ENCODE peak calls at places on chromosomes 3 and 15, in four cellular contexts. A is neuronal stem cell; B is CD8-positive, alpha-beta memory T cell; T is GM03348. P is an unnamed sample.

GRCh38 chr15:91040851-91041250 is 18.5 kb upstream of the VPS33B start:
- DNase-seq in A (no peak), B (no peak), T (no peak), P (no peak)

GRCh38 chr3:179716811-179717210 is 64.0 kb downstream of the USP13 start:
- DNase-seq in T (peak; percentile 75), A (no peak), B (no peak), P (no peak)

GRCh38 chr15:69450968-69451695 is 1.5 kb upstream of the RPLP1 start:
- DNase-seq in B (no peak), A (no peak), T (no peak), P (no peak)

GRCh38 chr3:39668420-39668819 is 141.0 kb upstream of the MYRIP start:
- DNase-seq in T (peak; percentile 57), B (no peak), A (peak; percentile 33), P (no peak)

GRCh38 chr15:34994925-34995324 is 6.8 kb upstream of the ZNF770 start:
- DNase-seq in T (no peak), B (no peak), A (no peak), P (no peak)

GRCh38 chr15:66740802-66741201 is 38.8 kb downstream of the SMAD6 start:
- DNase-seq in A (no peak), B (no peak), T (peak; percentile 90), P (no peak)

GRCh38 chr15:70427120-70427519 is 329.4 kb upstream of the TLE3 start:
- DNase-seq in A (no peak), B (no peak), T (no peak), P (no peak)

GRCh38 chr3:142019794-142020320 is 129.5 kb downstream of the TFDP2 start:
- DNase-seq in B (no peak), A (no peak), T (no peak), P (no peak)

GRCh38 chr3:40583691-40584090 is 58.9 kb downstream of the ZNF621 start:
- DNase-seq in B (no peak), A (no peak), T (no peak), P (no peak)